ENCODE peak calls at places on chromosomes 13 and 19, in ten cellular contexts. T, U, X, D, S, W, R, B, Y and H are unnamed samples.

GRCh38 chr13:106858910-106859309 is 291.0 kb upstream of the ARGLU1 start:
- ATAC-seq in B (no peak), T (no peak), Y (no peak), D (no peak), S (no peak), U (no peak), R (no peak), W (no peak), X (no peak), H (no peak)

GRCh38 chr13:21022694-21023325 is 38.6 kb downstream of the LATS2 start:
- ATAC-seq in Y (peak; percentile 46), W (no peak), R (peak; percentile 44), B (no peak), D (no peak), T (peak; percentile 25), X (no peak), U (peak; percentile 96), S (peak; percentile 88), H (no peak)

GRCh38 chr13:33723365-33723764 is 94.6 kb upstream of the RFC3 start:
- ATAC-seq in T (no peak), B (peak; percentile 67), Y (peak; percentile 7), U (no peak), W (no peak), R (no peak), S (peak; percentile 87), D (no peak), X (no peak), H (peak; percentile 41)

GRCh38 chr19:18101268-18101667 is 3.7 kb downstream of the MAST3 start:
- ATAC-seq in R (no peak), T (no peak), X (no peak), D (no peak), Y (no peak), W (no peak), S (no peak), B (peak; percentile 2), U (no peak), H (no peak)

GRCh38 chr13:73715910-73716257 is 418.3 kb downstream of the KLF12 start:
- ATAC-seq in U (no peak), B (no peak), S (no peak), X (no peak), R (no peak), T (no peak), Y (no peak), D (no peak), W (no peak), H (no peak)

GRCh38 chr19:30718728-30719127 is 346.5 kb downstream of the ZNF536 start:
- ATAC-seq in T (no peak), Y (no peak), S (no peak), W (no peak), U (no peak), X (peak; percentile 58), B (peak; percentile 63), R (no peak), D (no peak), H (no peak)

GRCh38 chr19:39341122-39341719 is 1.0 kb upstream of the SAMD4B start:
- ATAC-seq in T (peak; percentile 64), R (peak; percentile 12), Y (peak; percentile 2), X (no peak), B (peak; percentile 5), W (no peak), U (peak; percentile 57), D (no peak), S (peak; percentile 60), H (no peak)

GRCh38 chr19:2550431-2551171 is 74.7 kb downstream of the GADD45B start:
- ATAC-seq in T (peak; percentile 26), U (no peak), R (no peak), X (no peak), B (no peak), D (no peak), Y (no peak), W (no peak), S (no peak), H (no peak)

GRCh38 chr19:1001538-1002166 is 1.4 kb downstream of the GRIN3B start:
- ATAC-seq in Y (peak; percentile 82), R (peak; percentile 77), W (peak; percentile 75), U (peak; percentile 90), S (peak; percentile 63), B (peak; percentile 81), X (peak; percentile 70), T (peak; percentile 69), D (peak; percentile 59), H (peak; percentile 63)

GRCh38 chr13:109869312-109870237 is 83.2 kb upstream of the IRS2 start:
- ATAC-seq in R (no peak), B (peak; percentile 69), S (no peak), W (peak; percentile 75), X (peak; percentile 94), D (peak; percentile 93), Y (peak; percentile 79), U (peak; percentile 95), T (peak; percentile 99), H (peak; percentile 81)

GRCh38 chr19:13117772-13118423 is at the start of gene NACC1:
- ATAC-seq in S (peak; percentile 76), W (peak; percentile 94), X (peak; percentile 93), B (peak; percentile 95), R (peak; percentile 87), D (peak; percentile 95), U (peak; percentile 92), Y (peak; percentile 89), T (peak; percentile 90), H (peak; percentile 95)

GRCh38 chr13:95505265-95505664 is 47.3 kb upstream of the CLDN10 start:
- ATAC-seq in Y (no peak), R (no peak), U (no peak), D (peak; percentile 81), W (peak; percentile 70), S (no peak), T (peak; percentile 67), X (peak; percentile 42), B (no peak), H (no peak)

DNA sequence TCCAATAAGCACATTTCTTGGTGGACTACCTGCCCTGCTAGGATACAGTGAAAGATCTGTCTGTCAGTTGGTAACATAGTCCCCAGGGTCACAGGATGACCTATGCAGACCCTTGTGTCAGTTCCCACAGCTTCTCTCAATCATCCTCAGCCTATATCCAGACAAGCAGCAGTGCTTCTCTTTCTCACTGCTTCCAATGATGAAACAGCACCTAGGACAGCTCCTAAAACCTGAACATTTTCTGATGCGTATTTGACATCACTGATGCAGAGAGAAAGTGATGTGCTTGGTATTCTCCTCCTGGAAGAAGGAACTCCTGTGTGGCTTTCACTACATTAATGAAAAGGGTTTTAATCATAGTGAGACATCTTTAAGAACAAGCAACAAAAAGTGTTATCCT is 43.7 kb downstream of the ZNF557 start:
- ATAC-seq in R (no peak), W (no peak), X (no peak), Y (no peak), S (no peak), T (no peak), B (no peak), U (no peak), D (no peak), H (no peak)
- TF ChIP-seq POLR2A in R (no peak), W (no peak), X (no peak), Y (no peak), S (peak; percentile 20), T (no peak), B (no peak), U (no peak), D (no peak), H (no peak)

DNA sequence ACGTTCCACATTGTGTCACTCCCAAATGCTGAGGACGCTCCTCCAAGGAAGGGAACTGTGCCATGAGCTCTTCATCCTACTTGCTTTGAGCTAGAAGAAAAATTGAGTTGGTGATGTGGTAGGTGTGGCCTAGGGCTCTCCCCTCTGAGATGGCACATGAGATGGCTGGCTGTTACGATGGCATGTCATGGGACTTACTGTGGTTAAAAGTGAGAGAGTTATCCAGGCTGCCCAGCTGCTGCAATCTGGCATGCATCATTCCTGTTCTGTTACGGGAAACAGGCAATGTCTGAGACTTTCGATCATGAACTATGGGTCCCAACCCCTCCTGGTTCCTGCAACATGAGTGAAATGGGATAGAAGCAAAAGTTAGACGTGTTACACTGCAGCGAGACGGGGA is 93.3 kb upstream of the SLC15A1 start:
- ATAC-seq in T (no peak), S (no peak), D (no peak), X (no peak), W (no peak), B (no peak), R (no peak), Y (no peak), U (no peak), H (no peak)
- H3K27ac ChIP-seq in T (no peak overlapping the region), S (no peak overlapping the region), D (no peak overlapping the region), X (no peak overlapping the region), W (no peak overlapping the region), B (no peak overlapping the region), R (no peak overlapping the region), Y (no peak overlapping the region), U (no peak overlapping the region), H (no peak overlapping the region)

GRCh38 chr19:19491321-19492025 is 23.9 kb downstream of the TSSK6 start:
- ATAC-seq in W (no peak), D (no peak), R (no peak), T (no peak), S (no peak), B (no peak), U (no peak), Y (no peak), X (no peak), H (no peak)
- TF ChIP-seq POLR2A in W (no peak), D (no peak), R (no peak), T (no peak), S (no peak), B (no peak), U (no peak), Y (no peak), X (no peak), H (no peak)

GRCh38 chr19:29381353-29382203 is 144.2 kb upstream of the VSTM2B start:
- ATAC-seq in Y (no peak), D (no peak), W (no peak), R (no peak), B (no peak), U (no peak), S (no peak), X (no peak), T (no peak), H (no peak)

GRCh38 chr19:29385191-29385795 is 140.5 kb upstream of the VSTM2B start:
- ATAC-seq in D (no peak), R (no peak), U (no peak), T (no peak), B (no peak), W (no peak), X (no peak), S (no peak), Y (no peak), H (no peak)

GRCh38 chr19:29384676-29385075 is 141.1 kb upstream of the VSTM2B start:
- ATAC-seq in W (no peak), S (no peak), T (no peak), X (no peak), Y (no peak), B (no peak), R (no peak), U (no peak), D (no peak), H (no peak)

GRCh38 chr19:29380581-29380980 is 145.2 kb upstream of the VSTM2B start:
- ATAC-seq in W (no peak), X (no peak), S (no peak), D (no peak), T (no peak), R (no peak), U (no peak), B (no peak), Y (no peak), H (no peak)

DNA sequence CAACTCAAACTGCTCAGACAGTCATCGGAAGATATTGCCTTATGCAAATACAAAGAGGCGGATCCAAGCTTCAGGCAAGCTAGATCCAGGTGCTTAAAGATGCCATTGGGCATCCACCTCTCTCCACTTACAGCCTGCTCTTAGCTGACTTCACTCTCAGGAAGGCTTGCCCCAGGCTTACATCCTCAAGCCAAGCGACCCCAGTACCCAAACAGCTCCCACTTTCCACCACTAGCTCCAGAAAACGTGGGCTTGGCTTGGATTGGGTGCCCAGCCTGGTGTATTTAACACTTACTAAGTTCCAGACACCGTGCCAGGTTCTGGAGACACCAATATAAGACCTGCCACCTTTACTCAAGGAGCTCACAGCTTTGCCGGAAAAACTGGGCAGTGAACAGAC is 142.1 kb upstream of the VSTM2B start:
- ATAC-seq in B (no peak), W (no peak), S (no peak), R (no peak), U (no peak), T (no peak), Y (no peak), D (no peak), X (no peak), H (no peak)
- H3K27ac ChIP-seq in B (no peak overlapping the region), W (no peak overlapping the region), S (no peak overlapping the region), R (no peak overlapping the region), U (no peak overlapping the region), T (no peak overlapping the region), Y (no peak overlapping the region), D (no peak overlapping the region), X (no peak overlapping the region), H (no peak overlapping the region)